ENCODE peak calls at places on chromosome 9, in eight cellular contexts. W is brain microvascular endothelial cell, N is adrenal gland, E is neural progenitor cell, C is colonic mucosa, M is psoas muscle, J is GM23338, V is IMR-90. Y is an unnamed sample.

GRCh38 chr9:89603629-89604462 is 966 bp upstream of the GADD45G start:
- DNase-seq in W (no peak), N (peak; percentile 91), E (peak; percentile 92), C (peak; percentile 91), M (peak; percentile 86), J (peak; percentile 98), V (peak; percentile 11), Y (peak; percentile 57)

GRCh38 chr9:84711936-84712335 is 42.4 kb downstream of the NTRK2 start:
- DNase-seq in W (peak; percentile 44), N (peak; percentile 84), E (no peak), C (no peak), M (no peak), J (no peak), V (no peak), Y (no peak)

GRCh38 chr9:69486498-69486897 is 161.5 kb downstream of the ENTREP1 start:
- DNase-seq in W (no peak), N (no peak), E (no peak), C (no peak), M (no peak), J (no peak), V (no peak), Y (no peak)

GRCh38 chr9:34370335-34370969 is 6.2 kb downstream of the MYORG start:
- DNase-seq in W (no peak), N (no peak), E (no peak), C (no peak), M (no peak), J (no peak), V (no peak), Y (no peak)

GRCh38 chr9:114261987-114262386 is 60.9 kb upstream of the ORM1 start:
- DNase-seq in W (no peak), N (no peak), E (no peak), C (no peak), M (peak; percentile 81), J (no peak), V (no peak), Y (no peak)

GRCh38 chr9:115691686-115692085 is 461.9 kb upstream of the PAPPA start:
- DNase-seq in W (no peak), N (no peak), E (no peak), C (no peak), M (no peak), J (no peak), V (peak; percentile 90), Y (no peak)

GRCh38 chr9:136714876-136715239 is 2.5 kb downstream of the DIPK1B start:
- DNase-seq in W (no peak), N (no peak), E (no peak), C (no peak), M (no peak), J (no peak), V (no peak), Y (no peak)

GRCh38 chr9:34989946-34990635 is 546 bp downstream of the DNAJB5 start:
- DNase-seq in W (no peak), N (peak; percentile 67), E (peak; percentile 95), C (peak; percentile 53), M (peak; percentile 86), J (peak; percentile 95), V (peak; percentile 39), Y (peak; percentile 84)

GRCh38 chr9:22278426-22278825 is 168.2 kb upstream of the DMRTA1 start:
- DNase-seq in W (peak; percentile 4), N (no peak), E (no peak), C (no peak), M (no peak), J (no peak), V (no peak), Y (no peak)

GRCh38 chr9:123150708-123151503 is 117.4 kb downstream of the GPR21 start:
- DNase-seq in W (no peak), N (no peak), E (no peak), C (no peak), M (no peak), J (no peak), V (peak; percentile 41), Y (peak; percentile 10)

GRCh38 chr9:71144495-71144894 is 23.1 kb upstream of the TRPM3 start:
- DNase-seq in W (no peak), N (no peak), E (no peak), C (no peak), M (no peak), J (no peak), V (no peak), Y (no peak)

GRCh38 chr9:71683598-71684235 is 84.6 kb downstream of the CEMIP2 start:
- DNase-seq in W (peak; percentile 31), N (peak; percentile 35), E (peak; percentile 49), C (no peak), M (no peak), J (peak; percentile 66), V (peak; percentile 61), Y (peak; percentile 90)

GRCh38 chr9:78038620-78039300 is 7.1 kb upstream of the GNAQ start:
- DNase-seq in W (no peak), N (no peak), E (no peak), C (no peak), M (no peak), J (no peak), V (peak; percentile 26), Y (peak; percentile 58)

GRCh38 chr9:81619353-81620008 is 69.9 kb downstream of the TLE1 start:
- DNase-seq in W (peak; percentile 69), N (no peak), E (no peak), C (no peak), M (no peak), J (no peak), V (peak; percentile 98), Y (no peak)

GRCh38 chr9:4220361-4220760 is 79.5 kb downstream of the GLIS3 start:
- DNase-seq in W (no peak), N (no peak), E (no peak), C (no peak), M (no peak), J (no peak), V (no peak), Y (no peak)

GRCh38 chr9:108297025-108297424 is 558.8 kb downstream of the ACTL7B start:
- DNase-seq in W (no peak), N (no peak), E (no peak), C (no peak), M (peak; percentile 50), J (no peak), V (peak; percentile 73), Y (no peak)
- H3K27ac ChIP-seq in W (no peak overlapping the region), N (no peak overlapping the region), E (no peak overlapping the region), C (no peak overlapping the region), M (no peak overlapping the region), J (no peak overlapping the region), V (no peak overlapping the region), Y (no peak overlapping the region)

DNA sequence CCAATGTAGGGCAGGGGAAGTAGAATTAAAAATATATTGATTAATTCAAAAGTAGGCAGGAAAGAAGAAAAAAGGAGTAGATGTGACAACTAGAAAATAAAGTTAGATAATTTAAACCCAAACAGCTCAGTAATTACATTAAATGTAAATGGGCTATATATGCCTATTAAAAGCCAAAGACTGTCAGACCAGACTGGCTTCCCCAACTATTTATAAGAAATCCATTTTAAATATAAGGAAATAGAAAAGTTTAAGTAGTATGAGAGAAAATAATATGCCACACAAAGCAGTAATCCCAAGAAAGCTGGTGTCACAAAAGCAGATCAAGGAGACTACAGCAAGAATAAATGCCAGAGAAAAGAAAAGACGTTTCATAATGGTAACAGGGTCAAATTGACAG is 28.9 kb upstream of the SARDH start:
- DNase-seq in W (no peak), N (no peak), E (no peak), C (no peak), M (no peak), J (no peak), V (no peak), Y (no peak)
- H3K36me3 ChIP-seq in W (peaks cover 19% of the 10 kb centered on the region), N (no peaks in the 10 kb centered on the region), E (peaks cover 9% of the 10 kb centered on the region), C (peaks cover 4% of the 10 kb centered on the region), M (no peaks in the 10 kb centered on the region), J (no peaks in the 10 kb centered on the region), V (peaks cover 44% of the 10 kb centered on the region), Y (peaks cover 7% of the 10 kb centered on the region)

DNA sequence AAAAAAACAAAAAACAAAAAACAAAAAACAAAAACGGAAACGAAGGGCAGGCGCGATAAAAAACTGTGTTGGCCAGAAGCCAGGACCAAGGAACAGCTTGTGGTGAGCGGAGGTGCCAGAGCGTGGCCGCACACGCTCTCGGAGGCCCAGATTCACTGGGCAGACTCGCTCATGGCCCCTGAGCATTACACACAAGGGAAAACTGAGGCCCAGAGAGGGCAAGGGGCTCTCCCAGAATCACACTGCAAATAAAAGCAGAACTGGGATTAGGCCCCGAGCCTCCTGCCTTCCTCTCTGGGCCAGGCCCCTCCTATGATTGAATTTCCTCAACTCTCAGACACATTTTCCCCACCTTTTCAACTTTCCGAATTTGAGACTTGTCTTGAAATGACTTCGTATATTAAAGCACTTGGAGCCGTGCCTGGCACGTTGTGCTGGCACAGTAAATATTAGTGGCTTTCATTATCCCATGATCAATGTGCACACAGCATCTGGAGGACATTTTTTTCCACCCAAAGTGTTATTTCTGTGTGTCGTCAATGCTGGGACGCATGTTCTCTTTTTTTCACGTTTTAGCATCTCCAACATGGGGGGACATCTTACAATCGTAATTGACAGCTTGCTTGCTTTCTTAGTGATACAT is 7.4 kb downstream of the FIBCD1 start:
- DNase-seq in W (no peak), N (no peak), E (no peak), C (no peak), M (peak; percentile 39), J (no peak), V (no peak), Y (no peak)
- H3K27me3 ChIP-seq in W (peaks cover 18% of the 10 kb centered on the region), N (no peaks in the 10 kb centered on the region), E (peaks cover 9% of the 10 kb centered on the region), C (no peaks in the 10 kb centered on the region), M (no peaks in the 10 kb centered on the region), J (no peaks in the 10 kb centered on the region), V (no peaks in the 10 kb centered on the region), Y (no peaks in the 10 kb centered on the region)

GRCh38 chr9:23751614-23752013 is 74.4 kb downstream of the ELAVL2 start:
- DNase-seq in W (no peak), N (no peak), E (no peak), C (no peak), M (no peak), J (no peak), V (no peak), Y (no peak)

GRCh38 chr9:23747088-23747748 is 78.8 kb downstream of the ELAVL2 start:
- DNase-seq in W (no peak), N (no peak), E (no peak), C (no peak), M (no peak), J (no peak), V (no peak), Y (no peak)

GRCh38 chr9:23752859-23753258 is 73.2 kb downstream of the ELAVL2 start:
- DNase-seq in W (no peak), N (no peak), E (no peak), C (no peak), M (no peak), J (no peak), V (no peak), Y (no peak)

GRCh38 chr9:23754551-23754950 is 71.5 kb downstream of the ELAVL2 start:
- DNase-seq in W (no peak), N (no peak), E (no peak), C (no peak), M (no peak), J (no peak), V (no peak), Y (no peak)

GRCh38 chr9:23750808-23751207 is 75.2 kb downstream of the ELAVL2 start:
- DNase-seq in W (no peak), N (no peak), E (no peak), C (no peak), M (no peak), J (no peak), V (no peak), Y (no peak)
- H3K27ac ChIP-seq in W (no peak overlapping the region), N (no peak overlapping the region), E (no peak overlapping the region), C (no peak overlapping the region), M (no peak overlapping the region), J (no peak overlapping the region), V (no peak overlapping the region), Y (no peak overlapping the region)

Y was measured in A673.